ENCODE peak calls at places on chromosomes 13 and 19, in seven cellular contexts. V is GM23248; L is SK-N-MC; Q is H9; Z is H1; T is psoas muscle; M is CD4-positive, alpha-beta T cell. A is an unnamed sample.

GRCh38 chr13:28486144-28486543 is 8.8 kb downstream of the FLT1 start:
- DNase-seq in V (no peak), Z (no peak), L (no peak), M (no peak), Q (no peak), T (no peak), A (no peak)

GRCh38 chr19:58575183-58576041 is 2.3 kb upstream of the MZF1 start:
- DNase-seq in T (peak), L (no peak), Z (no peak), M (peak), V (peak), Q (peak), A (peak)

GRCh38 chr19:58305932-58306323 is 751 bp downstream of the ERVK3-1 start:
- DNase-seq in Q (no peak), M (no peak), Z (no peak), L (no peak), T (no peak), V (peak), A (no peak)

GRCh38 chr13:93522486-93522885 is 295.9 kb downstream of the GPC6 start:
- DNase-seq in Q (no peak), L (no peak), Z (no peak), T (no peak), M (no peak), V (peak), A (no peak)

GRCh38 chr13:56352356-56352755 is 788.4 kb upstream of the PRR20A start:
- DNase-seq in T (no peak), V (no peak), L (no peak), Q (no peak), M (no peak), Z (no peak), A (no peak)

GRCh38 chr13:46119883-46120614 is 15.2 kb upstream of the CPB2 start:
- DNase-seq in V (peak), Z (no peak), T (no peak), Q (no peak), M (no peak), L (peak), A (peak)

GRCh38 chr19:13063461-13064091 is 39.1 kb downstream of the LYL1 start:
- DNase-seq in Z (no peak), L (no peak), M (no peak), V (no peak), T (peak), Q (no peak), A (no peak)

GRCh38 chr13:78370231-78370630 is 233.1 kb downstream of the POU4F1 start:
- DNase-seq in Z (no peak), Q (no peak), T (no peak), L (no peak), V (no peak), M (no peak), A (no peak)

GRCh38 chr19:57664269-57665127 is 4.2 kb upstream of the ZSCAN4 start:
- DNase-seq in T (peak), M (no peak), Q (peak), L (no peak), Z (no peak), V (peak), A (no peak)

GRCh38 chr19:7522923-7523667 is 671 bp downstream of the MCOLN1 start:
- DNase-seq in Z (no peak), V (peak), L (no peak), Q (no peak), M (no peak), T (no peak), A (no peak)

GRCh38 chr13:85725433-85725832 is 73.8 kb downstream of the SLITRK6 start:
- DNase-seq in T (no peak), Z (no peak), V (no peak), Q (no peak), L (no peak), M (no peak), A (no peak)

GRCh38 chr19:43783636-43784035 is 2.9 kb upstream of the KCNN4 start:
- DNase-seq in Z (no peak), L (no peak), Q (no peak), T (no peak), V (no peak), M (no peak), A (no peak)

GRCh38 chr19:58559275-58560006 is 1.0 kb upstream of the UBE2M start:
- DNase-seq in M (peak), V (peak), T (peak), L (no peak), Q (peak), Z (no peak), A (peak)

GRCh38 chr13:73894995-73895571 is 239.1 kb downstream of the KLF12 start:
- DNase-seq in Z (no peak), T (no peak), M (no peak), L (peak), Q (no peak), V (no peak), A (no peak)

GRCh38 chr13:104198811-104199210 is 1132.6 kb upstream of the SLC10A2 start:
- DNase-seq in V (no peak), L (no peak), Q (no peak), Z (no peak), M (no peak), T (no peak), A (no peak)

GRCh38 chr13:113528101-113528797 is 37.7 kb upstream of the DCUN1D2 start:
- DNase-seq in V (no peak), Z (no peak), L (no peak), T (no peak), M (no peak), Q (no peak), A (no peak)

GRCh38 chr13:102657630-102658029 is 37.2 kb downstream of the METTL21C start:
- DNase-seq in M (no peak), L (no peak), Q (no peak), V (peak), T (no peak), Z (no peak), A (no peak)

GRCh38 chr19:49555600-49556411 is 24.6 kb downstream of the NOSIP start:
- DNase-seq in M (peak), T (peak), L (peak), Q (peak), Z (peak), V (peak), A (no peak)

GRCh38 chr19:2282062-2282861 is at the start of gene PEAK3:
- DNase-seq in T (peak), M (no peak), Z (no peak), Q (peak), V (peak), L (no peak), A (no peak)

GRCh38 chr19:48490980-48491792 is 20.4 kb downstream of the LMTK3 start:
- DNase-seq in V (peak), M (peak), Z (no peak), Q (peak), L (no peak), T (peak), A (no peak)
- H3K27ac ChIP-seq in V (no peak), M (no peak), Z (peak), Q (no peak), L (peak), T (no peak), A (no peak)

DNA sequence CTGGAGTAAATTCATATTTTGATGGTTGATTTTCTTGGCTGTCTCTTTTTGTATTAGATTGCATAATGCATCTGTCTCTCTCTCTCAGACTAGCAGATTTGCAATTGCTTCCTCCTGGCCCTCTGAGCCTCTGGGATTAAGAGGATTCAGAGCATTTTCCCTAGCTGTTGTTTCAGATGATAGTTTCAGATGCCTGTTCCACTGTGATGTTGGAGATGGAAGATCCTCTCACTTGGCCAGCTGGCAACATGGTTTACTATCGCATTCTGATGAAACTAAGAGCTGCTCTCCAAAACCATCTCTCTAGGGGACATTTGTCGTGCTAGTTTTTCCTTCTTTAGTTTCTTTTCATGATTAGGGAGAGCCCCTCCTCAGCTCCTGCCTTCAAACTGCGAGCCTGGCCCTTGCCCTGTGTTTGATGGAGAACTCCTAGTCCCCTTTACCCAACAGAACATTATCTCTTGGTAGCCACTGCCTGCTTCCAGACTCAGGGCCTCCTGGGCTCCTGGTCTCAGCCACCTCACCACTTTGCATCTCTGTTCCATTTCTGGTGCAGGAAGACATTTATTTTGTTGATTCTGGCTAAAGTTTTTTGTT is 244.6 kb downstream of the B3GLCT start:
- DNase-seq in T (peak), Z (no peak), V (no peak), Q (no peak), M (no peak), L (no peak), A (no peak)
- H3K27ac ChIP-seq in T (no peak), Z (no peak), V (no peak), Q (no peak), M (no peak), L (no peak), A (no peak)

DNA sequence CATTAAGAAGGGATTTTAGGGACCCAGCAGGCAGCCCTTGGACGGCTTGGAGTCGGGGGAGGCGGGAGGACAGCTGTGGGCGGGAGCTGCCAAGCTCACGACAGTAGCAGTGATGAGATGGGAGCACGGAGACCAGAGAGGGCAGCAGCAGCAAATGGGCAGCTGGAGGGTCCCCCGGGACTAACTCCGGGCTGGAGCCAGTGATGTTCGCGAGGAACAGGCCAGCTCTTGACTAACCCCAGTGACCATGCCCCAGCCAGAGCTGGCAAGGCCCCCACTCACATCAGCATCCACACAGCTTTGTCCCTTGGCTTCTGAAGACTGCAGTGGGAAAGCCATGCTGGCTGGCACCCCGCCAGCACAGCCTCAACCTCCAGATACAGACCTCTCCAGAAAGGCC is 81.9 kb downstream of the RAB20 start:
- DNase-seq in L (no peak), Z (no peak), Q (no peak), T (peak), V (no peak), M (no peak), A (no peak)
- H3K27ac ChIP-seq in L (no peak), Z (no peak), Q (no peak), T (no peak), V (no peak), M (no peak), A (no peak)

GRCh38 chr19:10979950-10980349 is 19.1 kb downstream of the SMARCA4 start:
- DNase-seq in M (no peak), L (no peak), V (peak), Z (no peak), Q (no peak), T (peak), A (no peak)
- H3K27ac ChIP-seq in M (no peak), L (no peak), V (peak), Z (no peak), Q (no peak), T (no peak), A (no peak)

A was measured in iPS DF 6.9.